ENCODE peak calls at places on chromosomes 12 and 14, in five cellular contexts. Y is left ventricle myocardium superior; C is mammary epithelial cell; O is activated gamma-delta T cell treated with anti-CD3 and anti-CD28 coated beads, Interleukin-2, amount 50 U/mL, for 16 hours; M is activated CD8-positive, alpha-beta memory T cell treated with anti-CD3 and anti-CD28 coated beads for 4 hours. Z is an unnamed sample.

GRCh38 chr14:65333926-65334687 is 78.4 kb upstream of the FUT8 start:
- DNase-seq in Y (peak), M (no peak), C (no peak), O (no peak), Z (no peak)

GRCh38 chr12:104741497-104742367 is 216.4 kb downstream of the SLC41A2 start:
- DNase-seq in Y (no peak), C (peak), M (no peak), O (no peak), Z (no peak)

GRCh38 chr14:61470261-61470953 is 149.0 kb downstream of the PRKCH start:
- DNase-seq in M (no peak), C (peak), Y (peak), O (no peak), Z (peak)

GRCh38 chr12:130097798-130098255 is 64.4 kb upstream of the FZD10 start:
- DNase-seq in O (no peak), Y (no peak), C (peak), M (no peak), Z (no peak)

GRCh38 chr14:23056257-23056955 is 914 bp downstream of the CDH24 start:
- DNase-seq in M (no peak), C (peak), Y (peak), O (peak), Z (peak)

GRCh38 chr14:52080817-52081755 is 12.2 kb upstream of the NID2 start:
- DNase-seq in C (peak), Y (no peak), M (no peak), O (no peak), Z (no peak)

GRCh38 chr12:82673698-82674097 is 13.0 kb upstream of the TMTC2 start:
- DNase-seq in O (no peak), C (no peak), Y (no peak), M (no peak), Z (no peak)

GRCh38 chr14:101960225-101960624 is 4.1 kb upstream of the DYNC1H1 start:
- DNase-seq in M (no peak), Y (no peak), C (no peak), O (no peak), Z (peak)

GRCh38 chr14:89723930-89724915 is 230.3 kb downstream of the EFCAB11 start:
- DNase-seq in M (no peak), Y (no peak), C (no peak), O (no peak), Z (no peak)

GRCh38 chr14:68131907-68132306 is 312.3 kb downstream of the RAD51B start:
- DNase-seq in Y (no peak), C (no peak), M (no peak), O (no peak), Z (no peak)

GRCh38 chr14:73312697-73313096 is 75.4 kb downstream of the PAPLN start:
- DNase-seq in M (no peak), C (no peak), O (no peak), Y (no peak), Z (no peak)

Z was measured in lung microvascular endothelial cell.